ENCODE peak calls at places on chromosomes 3 and 15, in eight cellular contexts. One of them, this sample, is unnamed.

GRCh38 chr15:70589221-70589620 is 174.1 kb downstream of the UACA start:
- DNase-seq in glomerular endothelial cell: no peak
- DNase-seq in pons: no peak
- DNase-seq in M059J: peak
- DNase-seq in stimulated activated CD8-positive, alpha-beta memory T cell treated with anti-CD3 and anti-CD28 coated beads, Interleukin-15, amount 100 ng/mL, for 48 hours: no peak
- DNase-seq in hippocampal formation: no peak
- DNase-seq in EL: peak
- DNase-seq in kidney: no peak
- DNase-seq in this sample: peak

GRCh38 chr3:139538733-139539132 is 809 bp downstream of the RBP1 start:
- DNase-seq in glomerular endothelial cell: no peak
- DNase-seq in stimulated activated CD8-positive, alpha-beta memory T cell treated with anti-CD3 and anti-CD28 coated beads, Interleukin-15, amount 100 ng/mL, for 48 hours: no peak
- DNase-seq in kidney: peak
- DNase-seq in EL: no peak
- DNase-seq in hippocampal formation: peak
- DNase-seq in pons: peak
- DNase-seq in M059J: no peak
- DNase-seq in this sample: peak

GRCh38 chr3:2354702-2355101 is 256.0 kb downstream of the CNTN4 start:
- DNase-seq in kidney: no peak
- DNase-seq in stimulated activated CD8-positive, alpha-beta memory T cell treated with anti-CD3 and anti-CD28 coated beads, Interleukin-15, amount 100 ng/mL, for 48 hours: no peak
- DNase-seq in pons: no peak
- DNase-seq in EL: no peak
- DNase-seq in hippocampal formation: no peak
- DNase-seq in glomerular endothelial cell: no peak
- DNase-seq in M059J: peak
- DNase-seq in this sample: no peak

GRCh38 chr15:73838795-73839565 is 34.4 kb upstream of the TBC1D21 start:
- DNase-seq in EL: peak
- DNase-seq in M059J: peak
- DNase-seq in glomerular endothelial cell: no peak
- DNase-seq in pons: peak
- DNase-seq in kidney: peak
- DNase-seq in stimulated activated CD8-positive, alpha-beta memory T cell treated with anti-CD3 and anti-CD28 coated beads, Interleukin-15, amount 100 ng/mL, for 48 hours: no peak
- DNase-seq in hippocampal formation: peak
- DNase-seq in this sample: no peak

GRCh38 chr3:165070682-165071081 is 7.6 kb downstream of the SI start:
- DNase-seq in glomerular endothelial cell: no peak
- DNase-seq in stimulated activated CD8-positive, alpha-beta memory T cell treated with anti-CD3 and anti-CD28 coated beads, Interleukin-15, amount 100 ng/mL, for 48 hours: no peak
- DNase-seq in pons: no peak
- DNase-seq in M059J: no peak
- DNase-seq in EL: no peak
- DNase-seq in hippocampal formation: no peak
- DNase-seq in kidney: no peak
- DNase-seq in this sample: no peak

GRCh38 chr3:145124886-145125285 is 1036.1 kb downstream of the PLOD2 start:
- DNase-seq in pons: no peak
- DNase-seq in M059J: no peak
- DNase-seq in hippocampal formation: no peak
- DNase-seq in stimulated activated CD8-positive, alpha-beta memory T cell treated with anti-CD3 and anti-CD28 coated beads, Interleukin-15, amount 100 ng/mL, for 48 hours: no peak
- DNase-seq in EL: no peak
- DNase-seq in glomerular endothelial cell: no peak
- DNase-seq in kidney: no peak
- DNase-seq in this sample: no peak

GRCh38 chr3:183641875-183642274 is 6.5 kb downstream of the KLHL24 start:
- DNase-seq in M059J: no peak
- DNase-seq in EL: no peak
- DNase-seq in kidney: no peak
- DNase-seq in pons: no peak
- DNase-seq in hippocampal formation: no peak
- DNase-seq in stimulated activated CD8-positive, alpha-beta memory T cell treated with anti-CD3 and anti-CD28 coated beads, Interleukin-15, amount 100 ng/mL, for 48 hours: no peak
- DNase-seq in glomerular endothelial cell: no peak
- DNase-seq in this sample: no peak

GRCh38 chr3:10742031-10742671 is 73.9 kb upstream of the SLC6A11 start:
- DNase-seq in kidney: no peak
- DNase-seq in EL: no peak
- DNase-seq in pons: no peak
- DNase-seq in hippocampal formation: no peak
- DNase-seq in glomerular endothelial cell: no peak
- DNase-seq in stimulated activated CD8-positive, alpha-beta memory T cell treated with anti-CD3 and anti-CD28 coated beads, Interleukin-15, amount 100 ng/mL, for 48 hours: no peak
- DNase-seq in M059J: no peak
- DNase-seq in this sample: no peak

GRCh38 chr3:57805674-57806073 is 49.6 kb downstream of the SLMAP start:
- DNase-seq in pons: no peak
- DNase-seq in hippocampal formation: no peak
- DNase-seq in stimulated activated CD8-positive, alpha-beta memory T cell treated with anti-CD3 and anti-CD28 coated beads, Interleukin-15, amount 100 ng/mL, for 48 hours: no peak
- DNase-seq in glomerular endothelial cell: peak
- DNase-seq in EL: peak
- DNase-seq in M059J: peak
- DNase-seq in kidney: no peak
- DNase-seq in this sample: peak

GRCh38 chr15:88865498-88866099 is 29.7 kb downstream of the HAPLN3 start:
- DNase-seq in M059J: no peak
- DNase-seq in EL: no peak
- DNase-seq in stimulated activated CD8-positive, alpha-beta memory T cell treated with anti-CD3 and anti-CD28 coated beads, Interleukin-15, amount 100 ng/mL, for 48 hours: no peak
- DNase-seq in pons: no peak
- DNase-seq in glomerular endothelial cell: no peak
- DNase-seq in kidney: no peak
- DNase-seq in hippocampal formation: no peak
- DNase-seq in this sample: no peak

GRCh38 chr15:70049701-70050445 is 47.8 kb downstream of the TLE3 start:
- DNase-seq in stimulated activated CD8-positive, alpha-beta memory T cell treated with anti-CD3 and anti-CD28 coated beads, Interleukin-15, amount 100 ng/mL, for 48 hours: no peak
- DNase-seq in glomerular endothelial cell: no peak
- DNase-seq in EL: no peak
- DNase-seq in M059J: no peak
- DNase-seq in kidney: no peak
- DNase-seq in pons: no peak
- DNase-seq in hippocampal formation: no peak
- DNase-seq in this sample: no peak

GRCh38 chr3:46675843-46676567 is 17.5 kb downstream of the ALS2CL start:
- DNase-seq in stimulated activated CD8-positive, alpha-beta memory T cell treated with anti-CD3 and anti-CD28 coated beads, Interleukin-15, amount 100 ng/mL, for 48 hours: no peak
- DNase-seq in hippocampal formation: no peak
- DNase-seq in kidney: peak
- DNase-seq in glomerular endothelial cell: no peak
- DNase-seq in M059J: peak
- DNase-seq in EL: peak
- DNase-seq in pons: peak
- DNase-seq in this sample: peak

GRCh38 chr15:39936187-39936586 is 2.3 kb downstream of the EIF2AK4 start:
- DNase-seq in EL: peak
- DNase-seq in pons: no peak
- DNase-seq in glomerular endothelial cell: no peak
- DNase-seq in M059J: peak
- DNase-seq in kidney: no peak
- DNase-seq in stimulated activated CD8-positive, alpha-beta memory T cell treated with anti-CD3 and anti-CD28 coated beads, Interleukin-15, amount 100 ng/mL, for 48 hours: no peak
- DNase-seq in hippocampal formation: no peak
- DNase-seq in this sample: peak

GRCh38 chr3:46700772-46701171 is 420 bp upstream of the TMIE start:
- DNase-seq in hippocampal formation: no peak
- DNase-seq in glomerular endothelial cell: no peak
- DNase-seq in M059J: peak
- DNase-seq in EL: no peak
- DNase-seq in stimulated activated CD8-positive, alpha-beta memory T cell treated with anti-CD3 and anti-CD28 coated beads, Interleukin-15, amount 100 ng/mL, for 48 hours: no peak
- DNase-seq in kidney: peak
- DNase-seq in pons: peak
- DNase-seq in this sample: no peak

GRCh38 chr15:29747837-29748417 is 74.3 kb downstream of the TJP1 start:
- DNase-seq in stimulated activated CD8-positive, alpha-beta memory T cell treated with anti-CD3 and anti-CD28 coated beads, Interleukin-15, amount 100 ng/mL, for 48 hours: no peak
- DNase-seq in M059J: peak
- DNase-seq in glomerular endothelial cell: no peak
- DNase-seq in kidney: no peak
- DNase-seq in hippocampal formation: no peak
- DNase-seq in EL: peak
- DNase-seq in pons: peak
- DNase-seq in this sample: peak

GRCh38 chr3:98765721-98766120 is 2.6 kb downstream of the ST3GAL6 start:
- DNase-seq in kidney: no peak
- DNase-seq in glomerular endothelial cell: no peak
- DNase-seq in hippocampal formation: no peak
- DNase-seq in EL: no peak
- DNase-seq in stimulated activated CD8-positive, alpha-beta memory T cell treated with anti-CD3 and anti-CD28 coated beads, Interleukin-15, amount 100 ng/mL, for 48 hours: no peak
- DNase-seq in pons: no peak
- DNase-seq in M059J: no peak
- DNase-seq in this sample: no peak

GRCh38 chr3:58034738-58035511 is 26.7 kb downstream of the FLNB start:
- DNase-seq in hippocampal formation: no peak
- DNase-seq in EL: no peak
- DNase-seq in stimulated activated CD8-positive, alpha-beta memory T cell treated with anti-CD3 and anti-CD28 coated beads, Interleukin-15, amount 100 ng/mL, for 48 hours: peak
- DNase-seq in M059J: no peak
- DNase-seq in glomerular endothelial cell: no peak
- DNase-seq in pons: no peak
- DNase-seq in kidney: no peak
- DNase-seq in this sample: no peak

GRCh38 chr3:119508172-119508845 is 10.0 kb downstream of the TIMMDC1 start:
- DNase-seq in kidney: no peak
- DNase-seq in glomerular endothelial cell: no peak
- DNase-seq in hippocampal formation: no peak
- DNase-seq in pons: no peak
- DNase-seq in EL: no peak
- DNase-seq in stimulated activated CD8-positive, alpha-beta memory T cell treated with anti-CD3 and anti-CD28 coated beads, Interleukin-15, amount 100 ng/mL, for 48 hours: no peak
- DNase-seq in M059J: no peak
- DNase-seq in this sample: no peak

GRCh38 chr3:44883999-44884431 is 9.6 kb downstream of the TGM4 start:
- DNase-seq in M059J: peak
- DNase-seq in glomerular endothelial cell: peak
- DNase-seq in stimulated activated CD8-positive, alpha-beta memory T cell treated with anti-CD3 and anti-CD28 coated beads, Interleukin-15, amount 100 ng/mL, for 48 hours: no peak
- DNase-seq in hippocampal formation: no peak
- DNase-seq in kidney: no peak
- DNase-seq in EL: peak
- DNase-seq in pons: no peak
- DNase-seq in this sample: peak

GRCh38 chr3:43366466-43366865 is 80.1 kb downstream of the SNRK start:
- DNase-seq in EL: no peak
- DNase-seq in M059J: no peak
- DNase-seq in kidney: no peak
- DNase-seq in pons: no peak
- DNase-seq in stimulated activated CD8-positive, alpha-beta memory T cell treated with anti-CD3 and anti-CD28 coated beads, Interleukin-15, amount 100 ng/mL, for 48 hours: no peak
- DNase-seq in glomerular endothelial cell: no peak
- DNase-seq in hippocampal formation: no peak
- DNase-seq in this sample: no peak

GRCh38 chr3:40901298-40901697 is 298.0 kb upstream of the CTNNB1 start:
- DNase-seq in glomerular endothelial cell: no peak
- DNase-seq in pons: no peak
- DNase-seq in hippocampal formation: no peak
- DNase-seq in EL: no peak
- DNase-seq in stimulated activated CD8-positive, alpha-beta memory T cell treated with anti-CD3 and anti-CD28 coated beads, Interleukin-15, amount 100 ng/mL, for 48 hours: no peak
- DNase-seq in M059J: no peak
- DNase-seq in kidney: no peak
- DNase-seq in this sample: no peak

GRCh38 chr3:41127414-41127813 is 71.9 kb upstream of the CTNNB1 start:
- DNase-seq in stimulated activated CD8-positive, alpha-beta memory T cell treated with anti-CD3 and anti-CD28 coated beads, Interleukin-15, amount 100 ng/mL, for 48 hours: no peak
- DNase-seq in M059J: no peak
- DNase-seq in EL: no peak
- DNase-seq in kidney: no peak
- DNase-seq in pons: no peak
- DNase-seq in hippocampal formation: no peak
- DNase-seq in glomerular endothelial cell: no peak
- DNase-seq in this sample: no peak

GRCh38 chr3:191236635-191237034 is 37.6 kb downstream of the OSTN start:
- DNase-seq in hippocampal formation: no peak
- DNase-seq in pons: no peak
- DNase-seq in stimulated activated CD8-positive, alpha-beta memory T cell treated with anti-CD3 and anti-CD28 coated beads, Interleukin-15, amount 100 ng/mL, for 48 hours: no peak
- DNase-seq in EL: peak
- DNase-seq in glomerular endothelial cell: no peak
- DNase-seq in M059J: peak
- DNase-seq in kidney: no peak
- DNase-seq in this sample: peak

GRCh38 chr3:106302451-106303221 is 433.8 kb upstream of the CBLB start:
- DNase-seq in M059J: no peak
- DNase-seq in EL: no peak
- DNase-seq in stimulated activated CD8-positive, alpha-beta memory T cell treated with anti-CD3 and anti-CD28 coated beads, Interleukin-15, amount 100 ng/mL, for 48 hours: peak
- DNase-seq in hippocampal formation: no peak
- DNase-seq in pons: no peak
- DNase-seq in glomerular endothelial cell: no peak
- DNase-seq in kidney: no peak
- DNase-seq in this sample: no peak

This sample was measured in IMR-90.